ENCODE peak calls at places on chromosomes 7 and 10, in five cellular contexts. E, K, F, Z and Y are unnamed samples.

GRCh38 chr10:89478085-89478738 is 57.2 kb downstream of the SLC16A12 start:
- DNase-seq in E (no peak), K (no peak), F (no peak), Z (no peak), Y (no peak)

GRCh38 chr7:148697950-148698396 is 730 bp upstream of the CUL1 start:
- DNase-seq in E (no peak), K (no peak), F (peak), Z (no peak), Y (no peak)

GRCh38 chr7:129829677-129830631 is 122.8 kb downstream of the UBE2H start:
- DNase-seq in E (no peak), K (no peak), F (peak), Z (no peak), Y (peak)

GRCh38 chr10:60192986-60193385 is 196.7 kb downstream of the ANK3 start:
- DNase-seq in E (no peak), K (no peak), F (no peak), Z (no peak), Y (no peak)

GRCh38 chr10:32055478-32056135 is 618 bp downstream of the KIF5B start:
- DNase-seq in E (peak), K (peak), F (peak), Z (no peak), Y (peak)

GRCh38 chr7:137343483-137343841 is at the start of gene PTN:
- DNase-seq in E (peak), K (peak), F (no peak), Z (peak), Y (peak)

GRCh38 chr10:127345231-127345965 is 149.0 kb upstream of the INSYN2A start:
- DNase-seq in E (no peak), K (no peak), F (no peak), Z (no peak), Y (no peak)

GRCh38 chr10:124611738-124612137 is 132.4 kb downstream of the FAM53B start:
- DNase-seq in E (no peak), K (no peak), F (no peak), Z (no peak), Y (no peak)

GRCh38 chr10:13349776-13350274 is 1.7 kb upstream of the SEPHS1 start:
- DNase-seq in E (no peak), K (peak), F (no peak), Z (no peak), Y (peak)

GRCh38 chr10:31956200-31956946 is 27.7 kb upstream of the ARHGAP12 start:
- DNase-seq in E (no peak), K (no peak), F (no peak), Z (no peak), Y (no peak)

GRCh38 chr7:26153823-26154783 is 2.1 kb downstream of the NFE2L3 start:
- DNase-seq in E (no peak), K (no peak), F (no peak), Z (no peak), Y (no peak)

GRCh38 chr10:78475501-78475900 is 441.8 kb downstream of the RPS24 start:
- DNase-seq in E (no peak), K (no peak), F (no peak), Z (no peak), Y (no peak)

GRCh38 chr7:16930958-16931357 is 49.2 kb upstream of the AGR3 start:
- DNase-seq in E (no peak), K (no peak), F (no peak), Z (no peak), Y (no peak)

GRCh38 chr10:33661580-33662269 is 327.3 kb upstream of the NRP1 start:
- DNase-seq in E (no peak), K (peak), F (no peak), Z (no peak), Y (no peak)

DNA sequence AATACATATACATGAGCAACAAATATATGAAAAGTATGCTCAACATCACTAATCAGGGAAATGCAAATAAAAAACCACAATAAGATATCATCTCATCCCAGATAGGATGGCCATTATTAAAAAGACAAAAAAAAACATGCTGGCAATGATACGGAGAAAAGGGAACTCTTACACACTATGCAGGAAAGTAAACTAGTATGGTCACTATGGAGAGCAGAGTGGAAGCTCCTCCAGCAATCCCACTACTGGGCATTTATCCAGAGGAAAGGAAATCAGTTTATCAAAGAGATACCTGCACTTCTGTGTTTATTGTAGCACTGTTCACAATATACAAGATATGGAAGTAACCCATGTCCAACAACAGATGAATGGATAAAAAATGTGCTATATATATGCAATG is 217.5 kb downstream of the SDK1 start:
- DNase-seq in E (no peak), K (no peak), F (no peak), Z (no peak), Y (no peak)
- TF ChIP-seq CTCF in E (no peak), K (no peak), F (no peak), Z (no peak), Y (no peak)

GRCh38 chr7:155645652-155646051 is 1.2 kb downstream of the RBM33 start:
- DNase-seq in E (no peak), K (no peak), F (no peak), Z (no peak), Y (no peak)

GRCh38 chr7:155646669-155647068 is 2.2 kb downstream of the RBM33 start:
- DNase-seq in E (no peak), K (no peak), F (no peak), Z (no peak), Y (no peak)

GRCh38 chr7:155643804-155644177 is 670 bp upstream of the RBM33 start:
- DNase-seq in E (no peak), K (no peak), F (peak), Z (no peak), Y (peak)

GRCh38 chr7:155644178-155644970 is at the start of gene RBM33:
- DNase-seq in E (peak), K (peak), F (peak), Z (peak), Y (peak)

GRCh38 chr7:155644971-155645509 is 579 bp downstream of the RBM33 start:
- DNase-seq in E (no peak), K (no peak), F (peak), Z (no peak), Y (peak)
- TF ChIP-seq CTCF in E (no peak), K (no peak), F (no peak), Z (no peak), Y (no peak)

GRCh38 chr7:34497153-34497777 is 160.8 kb upstream of the NPSR1 start:
- DNase-seq in E (no peak), K (no peak), F (no peak), Z (no peak), Y (peak)
- TF ChIP-seq CTCF in E (peak), K (no peak), F (no peak), Z (peak), Y (peak)

GRCh38 chr7:105745681-105746330 is 130.6 kb downstream of the ATXN7L1 start:
- DNase-seq in E (no peak), K (no peak), F (no peak), Z (no peak), Y (no peak)
- TF ChIP-seq CTCF in E (no peak), K (no peak), F (no peak), Z (no peak), Y (no peak)

DNA sequence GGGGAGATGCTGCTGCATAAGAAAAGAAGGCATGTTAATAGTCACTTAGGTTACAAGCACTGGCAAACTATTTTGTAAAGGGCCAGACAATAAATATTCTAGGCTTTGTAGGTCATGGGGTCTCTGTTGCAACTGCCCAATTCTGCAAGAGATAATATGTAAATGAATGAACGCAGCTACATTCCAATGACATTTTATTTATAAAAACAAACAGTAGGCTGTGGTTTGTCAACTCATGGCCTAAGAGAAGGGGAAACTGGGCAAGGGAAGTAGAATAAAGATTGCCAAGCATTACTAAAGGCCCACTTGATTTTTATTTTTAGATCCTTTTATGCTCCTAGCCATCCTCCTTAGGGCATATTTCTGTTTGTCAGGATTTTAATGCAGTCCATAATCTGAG is 133.1 kb downstream of the RAPGEF5 start:
- DNase-seq in E (no peak), K (no peak), F (no peak), Z (no peak), Y (no peak)
- TF ChIP-seq CTCF in E (no peak), K (no peak), F (no peak), Z (no peak), Y (no peak)

GRCh38 chr7:4816419-4817080 is 41.1 kb downstream of the AP5Z1 start:
- DNase-seq in E (no peak), K (no peak), F (no peak), Z (no peak), Y (no peak)

GRCh38 chr7:4817178-4817905 is 41.9 kb downstream of the AP5Z1 start:
- DNase-seq in E (no peak), K (no peak), F (no peak), Z (no peak), Y (no peak)

GRCh38 chr7:4815121-4815520 is 39.7 kb downstream of the AP5Z1 start:
- DNase-seq in E (no peak), K (no peak), F (no peak), Z (no peak), Y (no peak)

GRCh38 chr7:4814463-4814862 is 39.0 kb downstream of the AP5Z1 start:
- DNase-seq in E (no peak), K (no peak), F (no peak), Z (no peak), Y (no peak)

GRCh38 chr7:4815609-4816418 is 40.4 kb downstream of the AP5Z1 start:
- DNase-seq in E (no peak), K (no peak), F (no peak), Z (no peak), Y (no peak)
- TF ChIP-seq CTCF in E (no peak), K (no peak), F (no peak), Z (no peak), Y (no peak)

DNA sequence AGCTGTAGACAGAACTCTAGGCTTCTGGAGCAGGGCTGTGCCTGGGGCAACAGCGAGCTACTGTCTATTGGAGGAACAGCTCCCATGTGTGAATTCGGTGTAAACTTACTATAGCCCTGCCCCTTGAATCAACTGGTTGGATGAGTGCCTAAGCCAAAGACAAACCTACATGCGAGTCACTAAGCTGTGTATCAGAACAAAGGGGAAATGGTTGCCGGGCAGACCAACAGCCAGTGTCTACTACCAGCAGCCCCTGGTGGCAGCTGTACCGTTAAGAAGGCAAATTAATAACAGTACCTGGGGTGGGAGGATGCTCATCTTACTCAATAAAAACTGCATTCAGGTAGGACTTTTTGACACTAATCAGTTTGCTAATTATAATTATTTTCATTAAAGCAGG is 343.7 kb downstream of the ACTR3B start:
- DNase-seq in E (no peak), K (no peak), F (no peak), Z (no peak), Y (no peak)
- TF ChIP-seq CTCF in E (no peak), K (no peak), F (no peak), Z (no peak), Y (no peak)

DNA sequence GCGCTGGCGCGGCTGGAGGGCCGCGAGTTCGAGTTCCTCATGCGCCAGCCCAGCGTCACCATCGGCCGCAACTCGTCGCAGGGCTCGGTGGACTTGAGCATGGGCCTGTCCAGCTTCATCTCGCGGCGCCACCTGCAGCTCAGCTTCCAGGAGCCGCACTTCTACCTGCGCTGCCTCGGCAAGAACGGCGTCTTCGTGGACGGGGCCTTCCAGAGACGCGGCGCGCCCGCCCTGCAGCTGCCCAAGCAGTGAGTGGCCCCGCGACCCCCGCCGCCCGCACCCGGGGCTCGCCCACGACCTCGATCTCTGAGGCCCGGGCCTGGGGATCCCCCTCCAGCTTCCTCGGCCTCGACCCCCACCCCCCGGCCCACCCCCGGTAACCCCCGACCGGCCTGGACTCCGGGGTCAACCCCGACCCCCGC is 537 bp downstream of the FOXK1 start:
- DNase-seq in E (no peak), K (peak), F (no peak), Z (no peak), Y (peak)
- TF ChIP-seq CTCF in E (no peak), K (peak), F (no peak), Z (peak), Y (no peak)

GRCh38 chr10:125778556-125778955 is 2.9 kb upstream of the MMP21 start:
- DNase-seq in E (no peak), K (no peak), F (no peak), Z (no peak), Y (no peak)
- TF ChIP-seq CTCF in E (no peak), K (no peak), F (no peak), Z (no peak), Y (no peak)

GRCh38 chr7:108071551-108071950 is 58.6 kb downstream of the LAMB4 start:
- DNase-seq in E (no peak), K (no peak), F (no peak), Z (no peak), Y (no peak)
- TF ChIP-seq CTCF in E (no peak), K (no peak), F (no peak), Z (no peak), Y (no peak)